ENCODE peak calls at places on chromosome 10, in eight cellular contexts. C is T-helper 9 cell; T is fibroblast of lung; L is stimulated activated CD4-positive, alpha-beta T cell treated with anti-CD3 and anti-CD28 coated beads, Interleukin-4, amount 100 ng/mL, for 1 hour; U is HFFc6; V is iris pigment epithelial cell; Z is activated T-cell treated with anti-CD3 and anti-CD28 coated beads for 1 hour; P is RWPE1. I is an unnamed sample.

GRCh38 chr10:47081264-47081663 is 170.0 kb downstream of the PTPN20 start:
- DNase-seq in T (no peak), V (no peak), P (no peak), U (no peak), L (no peak), Z (peak), C (no peak), I (no peak)

GRCh38 chr10:80289451-80290287 is at the start of gene MAT1A:
- DNase-seq in Z (no peak), L (no peak), P (no peak), T (no peak), C (no peak), V (no peak), U (peak), I (peak)

GRCh38 chr10:59242991-59243390 is 66.5 kb downstream of the PHYHIPL start:
- DNase-seq in C (no peak), U (no peak), P (no peak), T (no peak), Z (no peak), L (no peak), V (no peak), I (no peak)

GRCh38 chr10:100684688-100685235 is 60.6 kb upstream of the PAX2 start:
- DNase-seq in U (no peak), C (no peak), P (no peak), Z (no peak), L (no peak), T (no peak), V (no peak), I (no peak)

GRCh38 chr10:13839430-13839986 is 252.7 kb downstream of the PRPF18 start:
- DNase-seq in U (peak), P (peak), Z (no peak), C (no peak), T (peak), L (no peak), V (peak), I (no peak)

GRCh38 chr10:3486346-3487065 is 298.5 kb downstream of the KLF6 start:
- DNase-seq in T (peak), Z (no peak), P (peak), U (no peak), L (no peak), V (peak), C (no peak), I (peak)

GRCh38 chr10:77949167-77949566 is 22.6 kb upstream of the DLG5 start:
- DNase-seq in V (peak), P (peak), U (peak), Z (no peak), C (no peak), L (no peak), T (peak), I (no peak)

GRCh38 chr10:21334891-21335696 is 190.4 kb downstream of the SKIDA1 start:
- DNase-seq in V (peak), L (no peak), T (peak), Z (no peak), C (no peak), P (peak), U (peak), I (no peak)

GRCh38 chr10:16847644-16848043 is 30.4 kb upstream of the RSU1 start:
- DNase-seq in P (no peak), C (no peak), U (no peak), V (peak), Z (no peak), T (peak), L (no peak), I (no peak)

GRCh38 chr10:11397980-11398580 is 213.4 kb downstream of the USP6NL start:
- DNase-seq in Z (no peak), V (no peak), P (no peak), C (no peak), T (peak), U (no peak), L (no peak), I (no peak)

GRCh38 chr10:35585903-35586535 is 19.1 kb upstream of the GJD4 start:
- DNase-seq in L (no peak), T (no peak), U (no peak), P (no peak), V (no peak), C (no peak), Z (no peak), I (no peak)

GRCh38 chr10:90111671-90112070 is 410.3 kb downstream of the KIF20B start:
- DNase-seq in T (peak), L (no peak), U (no peak), V (peak), C (no peak), Z (no peak), P (peak), I (no peak)

I was measured in NCI-H748 treated with DMSO at 0.1 percent for 48 hours.